ENCODE peak calls at places on chromosomes 7 and 10, in four cellular contexts. One of them, this sample, is unnamed.

GRCh38 chr7:89914673-89915072 is 239.6 kb upstream of the STEAP1 start:
- DNase-seq in ureter: no peak
- DNase-seq in endodermal cell: peak; percentile 51
- DNase-seq in Calu3: no peak
- DNase-seq in this sample: no peak

GRCh38 chr10:598415-599170 is 90.9 kb downstream of the DIP2C start:
- DNase-seq in ureter: no peak
- DNase-seq in Calu3: no peak
- DNase-seq in endodermal cell: no peak
- DNase-seq in this sample: no peak

GRCh38 chr7:47726047-47726726 is 144.3 kb upstream of the TNS3 start:
- DNase-seq in ureter: no peak
- DNase-seq in Calu3: no peak
- DNase-seq in endodermal cell: no peak
- DNase-seq in this sample: no peak

GRCh38 chr10:107880185-107880584 is 715.7 kb upstream of the SORCS1 start:
- DNase-seq in Calu3: no peak
- DNase-seq in ureter: no peak
- DNase-seq in endodermal cell: peak; percentile 70
- DNase-seq in this sample: no peak

GRCh38 chr10:109429956-109430760 is 493.2 kb downstream of the XPNPEP1 start:
- DNase-seq in ureter: no peak
- DNase-seq in Calu3: no peak
- DNase-seq in endodermal cell: no peak
- DNase-seq in this sample: no peak

GRCh38 chr7:140923358-140924006 is 1.2 kb downstream of the BRAF start:
- DNase-seq in ureter: no peak
- DNase-seq in endodermal cell: no peak
- DNase-seq in Calu3: no peak
- DNase-seq in this sample: no peak

GRCh38 chr10:79207096-79207357 is 138.3 kb downstream of the ZMIZ1 start:
- DNase-seq in Calu3: no peak
- DNase-seq in ureter: no peak
- DNase-seq in endodermal cell: no peak
- DNase-seq in this sample: no peak

GRCh38 chr7:44220046-44220720 is 19.4 kb downstream of the YKT6 start:
- DNase-seq in Calu3: no peak
- DNase-seq in ureter: no peak
- DNase-seq in endodermal cell: no peak
- DNase-seq in this sample: no peak

GRCh38 chr10:99621454-99622246 is 1.4 kb upstream of the SLC25A28 start:
- DNase-seq in ureter: no peak
- DNase-seq in endodermal cell: no peak
- DNase-seq in Calu3: no peak
- DNase-seq in this sample: no peak

GRCh38 chr7:50142421-50143113 is 49.5 kb upstream of the ZPBP start:
- DNase-seq in endodermal cell: no peak
- DNase-seq in ureter: no peak
- DNase-seq in Calu3: peak; percentile 29
- DNase-seq in this sample: no peak

GRCh38 chr7:105932835-105933477 is 30.1 kb upstream of the CDHR3 start:
- DNase-seq in Calu3: no peak
- DNase-seq in endodermal cell: peak; percentile 57
- DNase-seq in ureter: no peak
- DNase-seq in this sample: no peak

GRCh38 chr7:83427929-83428328 is 221.0 kb downstream of the SEMA3E start:
- DNase-seq in endodermal cell: peak; percentile 76
- DNase-seq in ureter: no peak
- DNase-seq in Calu3: no peak
- DNase-seq in this sample: no peak

GRCh38 chr7:106818736-106819135 is 46.3 kb upstream of the PIK3CG start:
- DNase-seq in Calu3: no peak
- DNase-seq in ureter: no peak
- DNase-seq in endodermal cell: no peak
- DNase-seq in this sample: no peak

GRCh38 chr10:92420554-92421275 is 129.7 kb downstream of the MARCHF5 start:
- DNase-seq in endodermal cell: peak; percentile 73
- DNase-seq in ureter: no peak
- DNase-seq in Calu3: no peak
- DNase-seq in this sample: no peak

GRCh38 chr7:29017666-29018065 is 59.5 kb upstream of the TRIL start:
- DNase-seq in ureter: no peak
- DNase-seq in Calu3: no peak
- DNase-seq in endodermal cell: no peak
- DNase-seq in this sample: no peak

GRCh38 chr7:3267928-3268690 is 32.9 kb upstream of the SDK1 start:
- DNase-seq in endodermal cell: no peak
- DNase-seq in Calu3: no peak
- DNase-seq in ureter: no peak
- DNase-seq in this sample: no peak

GRCh38 chr10:103691723-103692380 is 163.5 kb downstream of the SH3PXD2A start:
- DNase-seq in endodermal cell: peak; percentile 72
- DNase-seq in Calu3: no peak
- DNase-seq in ureter: no peak
- DNase-seq in this sample: no peak

GRCh38 chr7:119761776-119762175 is 511.2 kb upstream of the KCND2 start:
- DNase-seq in Calu3: no peak
- DNase-seq in ureter: no peak
- DNase-seq in endodermal cell: no peak
- DNase-seq in this sample: no peak

GRCh38 chr7:5266148-5267028 is 16.4 kb upstream of the SLC29A4 start:
- DNase-seq in endodermal cell: no peak
- DNase-seq in ureter: no peak
- DNase-seq in Calu3: no peak
- DNase-seq in this sample: no peak

GRCh38 chr10:6924166-6924565 is 344.1 kb upstream of the PRKCQ start:
- DNase-seq in ureter: no peak
- DNase-seq in Calu3: peak; percentile 13
- DNase-seq in endodermal cell: no peak
- DNase-seq in this sample: no peak

GRCh38 chr7:134327896-134328295 is 11.2 kb upstream of the SLC35B4 start:
- DNase-seq in ureter: no peak
- DNase-seq in Calu3: peak; percentile 51
- DNase-seq in endodermal cell: peak; percentile 89
- DNase-seq in this sample: no peak

GRCh38 chr10:95201736-95202135 is 7.7 kb downstream of the ACSM6 start:
- DNase-seq in ureter: no peak
- DNase-seq in Calu3: peak; percentile 5
- DNase-seq in endodermal cell: peak; percentile 48
- DNase-seq in this sample: no peak

GRCh38 chr7:264541-265191 is 25.3 kb upstream of the FOXL3 start:
- DNase-seq in Calu3: peak; percentile 63
- DNase-seq in ureter: peak; percentile 72
- DNase-seq in endodermal cell: no peak
- DNase-seq in this sample: no peak

GRCh38 chr10:30806824-30807223 is 177.3 kb upstream of the LYZL2 start:
- DNase-seq in Calu3: no peak
- DNase-seq in endodermal cell: no peak
- DNase-seq in ureter: no peak
- DNase-seq in this sample: no peak

GRCh38 chr10:123995461-123996131 is 97.8 kb downstream of the CHST15 start:
- DNase-seq in endodermal cell: peak; percentile 94
- DNase-seq in ureter: peak; percentile 44
- DNase-seq in Calu3: peak; percentile 70
- DNase-seq in this sample: no peak

GRCh38 chr10:131979821-131980270 is 1.9 kb downstream of the BNIP3 start:
- DNase-seq in endodermal cell: peak; percentile 66
- DNase-seq in ureter: no peak
- DNase-seq in Calu3: no peak
- DNase-seq in this sample: no peak

GRCh38 chr10:94194256-94194655 is 168.5 kb downstream of the NOC3L start:
- DNase-seq in Calu3: no peak
- DNase-seq in ureter: no peak
- DNase-seq in endodermal cell: no peak
- DNase-seq in this sample: no peak

GRCh38 chr7:90717286-90718060 is 121.4 kb downstream of the CDK14 start:
- DNase-seq in endodermal cell: no peak
- DNase-seq in ureter: no peak
- DNase-seq in Calu3: no peak
- DNase-seq in this sample: no peak

GRCh38 chr7:11191574-11192220 is 218.0 kb downstream of the PHF14 start:
- DNase-seq in endodermal cell: peak; percentile 91
- DNase-seq in ureter: no peak
- DNase-seq in Calu3: no peak
- DNase-seq in this sample: no peak

GRCh38 chr7:100072462-100072861 is 9.1 kb downstream of the ZNF3 start:
- DNase-seq in Calu3: no peak
- DNase-seq in ureter: no peak
- DNase-seq in endodermal cell: no peak
- DNase-seq in this sample: no peak

GRCh38 chr10:62433181-62433692 is 59.1 kb downstream of the ZNF365 start:
- DNase-seq in ureter: peak; percentile 46
- DNase-seq in Calu3: peak; percentile 73
- DNase-seq in endodermal cell: no peak
- DNase-seq in this sample: no peak

GRCh38 chr10:3353235-3353634 is 180.7 kb upstream of the PITRM1 start:
- DNase-seq in ureter: no peak
- DNase-seq in Calu3: no peak
- DNase-seq in endodermal cell: no peak
- DNase-seq in this sample: no peak

GRCh38 chr7:159070422-159071148 is 74.1 kb downstream of the VIPR2 start:
- DNase-seq in Calu3: no peak
- DNase-seq in ureter: peak; percentile 41
- DNase-seq in endodermal cell: no peak
- DNase-seq in this sample: no peak

GRCh38 chr7:118185163-118185860 is 1.3 kb downstream of the LSM8 start:
- DNase-seq in Calu3: no peak
- DNase-seq in ureter: no peak
- DNase-seq in endodermal cell: no peak
- DNase-seq in this sample: no peak

GRCh38 chr10:117399341-117400196 is 24.3 kb upstream of the PDZD8 start:
- DNase-seq in Calu3: no peak
- DNase-seq in ureter: no peak
- DNase-seq in endodermal cell: no peak
- DNase-seq in this sample: no peak

GRCh38 chr7:122652851-122653250 is 46.1 kb downstream of the RNF133 start:
- DNase-seq in Calu3: peak; percentile 36
- DNase-seq in ureter: no peak
- DNase-seq in endodermal cell: no peak
- DNase-seq in this sample: no peak

GRCh38 chr7:46352335-46352954 is 431.4 kb upstream of the IGFBP3 start:
- DNase-seq in Calu3: peak; percentile 78
- DNase-seq in ureter: peak; percentile 56
- DNase-seq in endodermal cell: peak; percentile 84
- DNase-seq in this sample: no peak

GRCh38 chr10:125014086-125014830 is 72.3 kb downstream of the ZRANB1 start:
- DNase-seq in ureter: no peak
- DNase-seq in endodermal cell: no peak
- DNase-seq in Calu3: no peak
- DNase-seq in this sample: no peak

GRCh38 chr7:29199776-29200175 is 5.2 kb downstream of the CHN2 start:
- DNase-seq in Calu3: no peak
- DNase-seq in ureter: no peak
- DNase-seq in endodermal cell: no peak
- DNase-seq in this sample: no peak

GRCh38 chr7:133705596-133705995 is 421.5 kb upstream of the LRGUK start:
- DNase-seq in endodermal cell: no peak
- DNase-seq in ureter: no peak
- DNase-seq in Calu3: no peak
- DNase-seq in this sample: no peak

This sample was measured in activated CD8-positive, alpha-beta memory T cell treated with anti-CD3 and anti-CD28 coated beads for 1 hour.